ENCODE peak calls at places on chromosomes 2 and 18, in six cellular contexts. One of them, this sample, is unnamed.
A peak's percentile ranks its signal among the peaks of the same experiment; 100 is the strongest.

GRCh38 chr2:100029460-100029859 is 112.9 kb downstream of the AFF3 start:
- DNase-seq in stimulated activated effector memory CD8-positive, alpha-beta T cell treated with anti-CD3 and anti-CD28 coated beads, Interleukin-12 subunit alpha, Interleukin-12 subunit beta, amount 100 ng/mL, for 72 hours: no peak
- DNase-seq in activated naive CD4-positive, alpha-beta T cell treated with anti-CD3 and anti-CD28 coated beads, Interleukin-2, amount 50 U/mL, for 16 hours: no peak
- DNase-seq in Peyer's patch: no peak
- DNase-seq in activated CD8-positive, alpha-beta memory T cell treated with anti-CD3 and anti-CD28 coated beads, Interleukin-2, amount 50 U/mL, for 48 hours: no peak
- DNase-seq in ACHN: no peak
- DNase-seq in this sample: no peak

GRCh38 chr2:8527031-8527430 is 154.8 kb upstream of the ID2 start:
- DNase-seq in stimulated activated effector memory CD8-positive, alpha-beta T cell treated with anti-CD3 and anti-CD28 coated beads, Interleukin-12 subunit alpha, Interleukin-12 subunit beta, amount 100 ng/mL, for 72 hours: no peak
- DNase-seq in ACHN: no peak
- DNase-seq in activated naive CD4-positive, alpha-beta T cell treated with anti-CD3 and anti-CD28 coated beads, Interleukin-2, amount 50 U/mL, for 16 hours: no peak
- DNase-seq in Peyer's patch: no peak
- DNase-seq in activated CD8-positive, alpha-beta memory T cell treated with anti-CD3 and anti-CD28 coated beads, Interleukin-2, amount 50 U/mL, for 48 hours: no peak
- DNase-seq in this sample: no peak

GRCh38 chr18:47260138-47260923 is 8.9 kb upstream of the SKOR2 start:
- DNase-seq in activated CD8-positive, alpha-beta memory T cell treated with anti-CD3 and anti-CD28 coated beads, Interleukin-2, amount 50 U/mL, for 48 hours: peak; percentile 63
- DNase-seq in activated naive CD4-positive, alpha-beta T cell treated with anti-CD3 and anti-CD28 coated beads, Interleukin-2, amount 50 U/mL, for 16 hours: no peak
- DNase-seq in stimulated activated effector memory CD8-positive, alpha-beta T cell treated with anti-CD3 and anti-CD28 coated beads, Interleukin-12 subunit alpha, Interleukin-12 subunit beta, amount 100 ng/mL, for 72 hours: no peak
- DNase-seq in Peyer's patch: no peak
- DNase-seq in ACHN: peak; percentile 58
- DNase-seq in this sample: no peak

GRCh38 chr2:5782103-5782502 is 89.9 kb downstream of the SOX11 start:
- DNase-seq in ACHN: no peak
- DNase-seq in Peyer's patch: no peak
- DNase-seq in activated naive CD4-positive, alpha-beta T cell treated with anti-CD3 and anti-CD28 coated beads, Interleukin-2, amount 50 U/mL, for 16 hours: no peak
- DNase-seq in stimulated activated effector memory CD8-positive, alpha-beta T cell treated with anti-CD3 and anti-CD28 coated beads, Interleukin-12 subunit alpha, Interleukin-12 subunit beta, amount 100 ng/mL, for 72 hours: no peak
- DNase-seq in activated CD8-positive, alpha-beta memory T cell treated with anti-CD3 and anti-CD28 coated beads, Interleukin-2, amount 50 U/mL, for 48 hours: no peak
- DNase-seq in this sample: no peak

GRCh38 chr2:218536804-218537494 is 31.2 kb downstream of the USP37 start:
- DNase-seq in activated CD8-positive, alpha-beta memory T cell treated with anti-CD3 and anti-CD28 coated beads, Interleukin-2, amount 50 U/mL, for 48 hours: no peak
- DNase-seq in activated naive CD4-positive, alpha-beta T cell treated with anti-CD3 and anti-CD28 coated beads, Interleukin-2, amount 50 U/mL, for 16 hours: no peak
- DNase-seq in ACHN: no peak
- DNase-seq in Peyer's patch: no peak
- DNase-seq in stimulated activated effector memory CD8-positive, alpha-beta T cell treated with anti-CD3 and anti-CD28 coated beads, Interleukin-12 subunit alpha, Interleukin-12 subunit beta, amount 100 ng/mL, for 72 hours: no peak
- DNase-seq in this sample: no peak

GRCh38 chr2:207285451-207285771 is 119.7 kb upstream of the KLF7 start:
- DNase-seq in stimulated activated effector memory CD8-positive, alpha-beta T cell treated with anti-CD3 and anti-CD28 coated beads, Interleukin-12 subunit alpha, Interleukin-12 subunit beta, amount 100 ng/mL, for 72 hours: no peak
- DNase-seq in ACHN: no peak
- DNase-seq in activated CD8-positive, alpha-beta memory T cell treated with anti-CD3 and anti-CD28 coated beads, Interleukin-2, amount 50 U/mL, for 48 hours: no peak
- DNase-seq in activated naive CD4-positive, alpha-beta T cell treated with anti-CD3 and anti-CD28 coated beads, Interleukin-2, amount 50 U/mL, for 16 hours: no peak
- DNase-seq in Peyer's patch: no peak
- DNase-seq in this sample: no peak

GRCh38 chr2:186607660-186608324 is 17.9 kb downstream of the ITGAV start:
- DNase-seq in ACHN: no peak
- DNase-seq in Peyer's patch: no peak
- DNase-seq in activated naive CD4-positive, alpha-beta T cell treated with anti-CD3 and anti-CD28 coated beads, Interleukin-2, amount 50 U/mL, for 16 hours: no peak
- DNase-seq in activated CD8-positive, alpha-beta memory T cell treated with anti-CD3 and anti-CD28 coated beads, Interleukin-2, amount 50 U/mL, for 48 hours: no peak
- DNase-seq in stimulated activated effector memory CD8-positive, alpha-beta T cell treated with anti-CD3 and anti-CD28 coated beads, Interleukin-12 subunit alpha, Interleukin-12 subunit beta, amount 100 ng/mL, for 72 hours: no peak
- DNase-seq in this sample: no peak

GRCh38 chr2:17788773-17789172 is 27.5 kb upstream of the MSGN1 start:
- DNase-seq in ACHN: no peak
- DNase-seq in activated naive CD4-positive, alpha-beta T cell treated with anti-CD3 and anti-CD28 coated beads, Interleukin-2, amount 50 U/mL, for 16 hours: no peak
- DNase-seq in stimulated activated effector memory CD8-positive, alpha-beta T cell treated with anti-CD3 and anti-CD28 coated beads, Interleukin-12 subunit alpha, Interleukin-12 subunit beta, amount 100 ng/mL, for 72 hours: no peak
- DNase-seq in Peyer's patch: no peak
- DNase-seq in activated CD8-positive, alpha-beta memory T cell treated with anti-CD3 and anti-CD28 coated beads, Interleukin-2, amount 50 U/mL, for 48 hours: no peak
- DNase-seq in this sample: no peak

GRCh38 chr2:15801439-15801838 is 138.9 kb upstream of the MYCN start:
- DNase-seq in Peyer's patch: no peak
- DNase-seq in ACHN: no peak
- DNase-seq in activated CD8-positive, alpha-beta memory T cell treated with anti-CD3 and anti-CD28 coated beads, Interleukin-2, amount 50 U/mL, for 48 hours: no peak
- DNase-seq in stimulated activated effector memory CD8-positive, alpha-beta T cell treated with anti-CD3 and anti-CD28 coated beads, Interleukin-12 subunit alpha, Interleukin-12 subunit beta, amount 100 ng/mL, for 72 hours: no peak
- DNase-seq in activated naive CD4-positive, alpha-beta T cell treated with anti-CD3 and anti-CD28 coated beads, Interleukin-2, amount 50 U/mL, for 16 hours: no peak
- DNase-seq in this sample: no peak

GRCh38 chr2:46555011-46555410 is 75.6 kb downstream of the TMEM247 start:
- DNase-seq in stimulated activated effector memory CD8-positive, alpha-beta T cell treated with anti-CD3 and anti-CD28 coated beads, Interleukin-12 subunit alpha, Interleukin-12 subunit beta, amount 100 ng/mL, for 72 hours: no peak
- DNase-seq in activated naive CD4-positive, alpha-beta T cell treated with anti-CD3 and anti-CD28 coated beads, Interleukin-2, amount 50 U/mL, for 16 hours: peak; percentile 33
- DNase-seq in activated CD8-positive, alpha-beta memory T cell treated with anti-CD3 and anti-CD28 coated beads, Interleukin-2, amount 50 U/mL, for 48 hours: no peak
- DNase-seq in Peyer's patch: no peak
- DNase-seq in ACHN: peak; percentile 25
- DNase-seq in this sample: no peak

GRCh38 chr2:85712849-85713612 is 18.9 kb downstream of the GNLY start:
- DNase-seq in activated CD8-positive, alpha-beta memory T cell treated with anti-CD3 and anti-CD28 coated beads, Interleukin-2, amount 50 U/mL, for 48 hours: peak; percentile 35
- DNase-seq in ACHN: no peak
- DNase-seq in Peyer's patch: no peak
- DNase-seq in activated naive CD4-positive, alpha-beta T cell treated with anti-CD3 and anti-CD28 coated beads, Interleukin-2, amount 50 U/mL, for 16 hours: no peak
- DNase-seq in stimulated activated effector memory CD8-positive, alpha-beta T cell treated with anti-CD3 and anti-CD28 coated beads, Interleukin-12 subunit alpha, Interleukin-12 subunit beta, amount 100 ng/mL, for 72 hours: no peak
- DNase-seq in this sample: no peak

GRCh38 chr2:207867075-207867474 is 97.4 kb upstream of the FZD5 start:
- DNase-seq in activated CD8-positive, alpha-beta memory T cell treated with anti-CD3 and anti-CD28 coated beads, Interleukin-2, amount 50 U/mL, for 48 hours: no peak
- DNase-seq in stimulated activated effector memory CD8-positive, alpha-beta T cell treated with anti-CD3 and anti-CD28 coated beads, Interleukin-12 subunit alpha, Interleukin-12 subunit beta, amount 100 ng/mL, for 72 hours: no peak
- DNase-seq in ACHN: no peak
- DNase-seq in activated naive CD4-positive, alpha-beta T cell treated with anti-CD3 and anti-CD28 coated beads, Interleukin-2, amount 50 U/mL, for 16 hours: no peak
- DNase-seq in Peyer's patch: no peak
- DNase-seq in this sample: no peak

GRCh38 chr2:4693266-4693665 is 989.9 kb downstream of the DCDC2C start:
- DNase-seq in stimulated activated effector memory CD8-positive, alpha-beta T cell treated with anti-CD3 and anti-CD28 coated beads, Interleukin-12 subunit alpha, Interleukin-12 subunit beta, amount 100 ng/mL, for 72 hours: no peak
- DNase-seq in activated CD8-positive, alpha-beta memory T cell treated with anti-CD3 and anti-CD28 coated beads, Interleukin-2, amount 50 U/mL, for 48 hours: no peak
- DNase-seq in Peyer's patch: no peak
- DNase-seq in ACHN: no peak
- DNase-seq in activated naive CD4-positive, alpha-beta T cell treated with anti-CD3 and anti-CD28 coated beads, Interleukin-2, amount 50 U/mL, for 16 hours: no peak
- DNase-seq in this sample: no peak

GRCh38 chr18:56431551-56431950 is 206.8 kb downstream of the TXNL1 start:
- DNase-seq in activated naive CD4-positive, alpha-beta T cell treated with anti-CD3 and anti-CD28 coated beads, Interleukin-2, amount 50 U/mL, for 16 hours: no peak
- DNase-seq in ACHN: no peak
- DNase-seq in activated CD8-positive, alpha-beta memory T cell treated with anti-CD3 and anti-CD28 coated beads, Interleukin-2, amount 50 U/mL, for 48 hours: no peak
- DNase-seq in Peyer's patch: no peak
- DNase-seq in stimulated activated effector memory CD8-positive, alpha-beta T cell treated with anti-CD3 and anti-CD28 coated beads, Interleukin-12 subunit alpha, Interleukin-12 subunit beta, amount 100 ng/mL, for 72 hours: no peak
- DNase-seq in this sample: no peak

GRCh38 chr2:132772344-132772743 is 102.3 kb upstream of the LYPD1 start:
- DNase-seq in ACHN: no peak
- DNase-seq in activated naive CD4-positive, alpha-beta T cell treated with anti-CD3 and anti-CD28 coated beads, Interleukin-2, amount 50 U/mL, for 16 hours: no peak
- DNase-seq in Peyer's patch: no peak
- DNase-seq in stimulated activated effector memory CD8-positive, alpha-beta T cell treated with anti-CD3 and anti-CD28 coated beads, Interleukin-12 subunit alpha, Interleukin-12 subunit beta, amount 100 ng/mL, for 72 hours: no peak
- DNase-seq in activated CD8-positive, alpha-beta memory T cell treated with anti-CD3 and anti-CD28 coated beads, Interleukin-2, amount 50 U/mL, for 48 hours: no peak
- DNase-seq in this sample: no peak

GRCh38 chr2:120559401-120559800 is 176.3 kb upstream of the GLI2 start:
- DNase-seq in activated CD8-positive, alpha-beta memory T cell treated with anti-CD3 and anti-CD28 coated beads, Interleukin-2, amount 50 U/mL, for 48 hours: no peak
- DNase-seq in Peyer's patch: no peak
- DNase-seq in ACHN: no peak
- DNase-seq in activated naive CD4-positive, alpha-beta T cell treated with anti-CD3 and anti-CD28 coated beads, Interleukin-2, amount 50 U/mL, for 16 hours: no peak
- DNase-seq in stimulated activated effector memory CD8-positive, alpha-beta T cell treated with anti-CD3 and anti-CD28 coated beads, Interleukin-12 subunit alpha, Interleukin-12 subunit beta, amount 100 ng/mL, for 72 hours: no peak
- DNase-seq in this sample: no peak

GRCh38 chr2:150759531-150759930 is 272.1 kb upstream of the RND3 start:
- DNase-seq in ACHN: no peak
- DNase-seq in Peyer's patch: no peak
- DNase-seq in stimulated activated effector memory CD8-positive, alpha-beta T cell treated with anti-CD3 and anti-CD28 coated beads, Interleukin-12 subunit alpha, Interleukin-12 subunit beta, amount 100 ng/mL, for 72 hours: no peak
- DNase-seq in activated naive CD4-positive, alpha-beta T cell treated with anti-CD3 and anti-CD28 coated beads, Interleukin-2, amount 50 U/mL, for 16 hours: no peak
- DNase-seq in activated CD8-positive, alpha-beta memory T cell treated with anti-CD3 and anti-CD28 coated beads, Interleukin-2, amount 50 U/mL, for 48 hours: no peak
- DNase-seq in this sample: no peak

GRCh38 chr2:209790066-209790728 is 18.6 kb downstream of the UNC80 start:
- DNase-seq in ACHN: no peak
- DNase-seq in activated naive CD4-positive, alpha-beta T cell treated with anti-CD3 and anti-CD28 coated beads, Interleukin-2, amount 50 U/mL, for 16 hours: no peak
- DNase-seq in activated CD8-positive, alpha-beta memory T cell treated with anti-CD3 and anti-CD28 coated beads, Interleukin-2, amount 50 U/mL, for 48 hours: no peak
- DNase-seq in Peyer's patch: no peak
- DNase-seq in stimulated activated effector memory CD8-positive, alpha-beta T cell treated with anti-CD3 and anti-CD28 coated beads, Interleukin-12 subunit alpha, Interleukin-12 subunit beta, amount 100 ng/mL, for 72 hours: no peak
- DNase-seq in this sample: no peak

GRCh38 chr2:203097735-203098134 is 83.1 kb downstream of the NBEAL1 start:
- DNase-seq in ACHN: peak; percentile 44
- DNase-seq in activated naive CD4-positive, alpha-beta T cell treated with anti-CD3 and anti-CD28 coated beads, Interleukin-2, amount 50 U/mL, for 16 hours: no peak
- DNase-seq in Peyer's patch: no peak
- DNase-seq in activated CD8-positive, alpha-beta memory T cell treated with anti-CD3 and anti-CD28 coated beads, Interleukin-2, amount 50 U/mL, for 48 hours: no peak
- DNase-seq in stimulated activated effector memory CD8-positive, alpha-beta T cell treated with anti-CD3 and anti-CD28 coated beads, Interleukin-12 subunit alpha, Interleukin-12 subunit beta, amount 100 ng/mL, for 72 hours: no peak
- DNase-seq in this sample: no peak

GRCh38 chr2:111919794-111920608 is 21.6 kb downstream of the MERTK start:
- DNase-seq in activated CD8-positive, alpha-beta memory T cell treated with anti-CD3 and anti-CD28 coated beads, Interleukin-2, amount 50 U/mL, for 48 hours: no peak
- DNase-seq in stimulated activated effector memory CD8-positive, alpha-beta T cell treated with anti-CD3 and anti-CD28 coated beads, Interleukin-12 subunit alpha, Interleukin-12 subunit beta, amount 100 ng/mL, for 72 hours: no peak
- DNase-seq in ACHN: peak; percentile 59
- DNase-seq in activated naive CD4-positive, alpha-beta T cell treated with anti-CD3 and anti-CD28 coated beads, Interleukin-2, amount 50 U/mL, for 16 hours: no peak
- DNase-seq in Peyer's patch: peak; percentile 90
- DNase-seq in this sample: no peak

GRCh38 chr2:229852565-229852964 is 69.2 kb downstream of the TRIP12 start:
- DNase-seq in activated naive CD4-positive, alpha-beta T cell treated with anti-CD3 and anti-CD28 coated beads, Interleukin-2, amount 50 U/mL, for 16 hours: peak; percentile 34
- DNase-seq in ACHN: no peak
- DNase-seq in Peyer's patch: peak; percentile 69
- DNase-seq in activated CD8-positive, alpha-beta memory T cell treated with anti-CD3 and anti-CD28 coated beads, Interleukin-2, amount 50 U/mL, for 48 hours: no peak
- DNase-seq in stimulated activated effector memory CD8-positive, alpha-beta T cell treated with anti-CD3 and anti-CD28 coated beads, Interleukin-12 subunit alpha, Interleukin-12 subunit beta, amount 100 ng/mL, for 72 hours: no peak
- DNase-seq in this sample: no peak

GRCh38 chr2:98087447-98088065 is 589 bp downstream of the VWA3B start:
- DNase-seq in activated CD8-positive, alpha-beta memory T cell treated with anti-CD3 and anti-CD28 coated beads, Interleukin-2, amount 50 U/mL, for 48 hours: no peak
- DNase-seq in stimulated activated effector memory CD8-positive, alpha-beta T cell treated with anti-CD3 and anti-CD28 coated beads, Interleukin-12 subunit alpha, Interleukin-12 subunit beta, amount 100 ng/mL, for 72 hours: no peak
- DNase-seq in activated naive CD4-positive, alpha-beta T cell treated with anti-CD3 and anti-CD28 coated beads, Interleukin-2, amount 50 U/mL, for 16 hours: no peak
- DNase-seq in ACHN: no peak
- DNase-seq in Peyer's patch: no peak
- DNase-seq in this sample: no peak

GRCh38 chr2:86753606-86754005 is 33.5 kb downstream of the RMND5A start:
- DNase-seq in Peyer's patch: no peak
- DNase-seq in activated CD8-positive, alpha-beta memory T cell treated with anti-CD3 and anti-CD28 coated beads, Interleukin-2, amount 50 U/mL, for 48 hours: no peak
- DNase-seq in ACHN: no peak
- DNase-seq in activated naive CD4-positive, alpha-beta T cell treated with anti-CD3 and anti-CD28 coated beads, Interleukin-2, amount 50 U/mL, for 16 hours: no peak
- DNase-seq in stimulated activated effector memory CD8-positive, alpha-beta T cell treated with anti-CD3 and anti-CD28 coated beads, Interleukin-12 subunit alpha, Interleukin-12 subunit beta, amount 100 ng/mL, for 72 hours: no peak
- DNase-seq in this sample: no peak

GRCh38 chr2:176188218-176188968 is at the start of gene HOXD1:
- DNase-seq in stimulated activated effector memory CD8-positive, alpha-beta T cell treated with anti-CD3 and anti-CD28 coated beads, Interleukin-12 subunit alpha, Interleukin-12 subunit beta, amount 100 ng/mL, for 72 hours: no peak
- DNase-seq in activated naive CD4-positive, alpha-beta T cell treated with anti-CD3 and anti-CD28 coated beads, Interleukin-2, amount 50 U/mL, for 16 hours: no peak
- DNase-seq in ACHN: peak; percentile 60
- DNase-seq in Peyer's patch: peak; percentile 82
- DNase-seq in activated CD8-positive, alpha-beta memory T cell treated with anti-CD3 and anti-CD28 coated beads, Interleukin-2, amount 50 U/mL, for 48 hours: no peak
- DNase-seq in this sample: no peak

GRCh38 chr2:7725132-7725849 is 808.1 kb downstream of the RNF144A start:
- DNase-seq in Peyer's patch: peak; percentile 53
- DNase-seq in stimulated activated effector memory CD8-positive, alpha-beta T cell treated with anti-CD3 and anti-CD28 coated beads, Interleukin-12 subunit alpha, Interleukin-12 subunit beta, amount 100 ng/mL, for 72 hours: no peak
- DNase-seq in ACHN: no peak
- DNase-seq in activated CD8-positive, alpha-beta memory T cell treated with anti-CD3 and anti-CD28 coated beads, Interleukin-2, amount 50 U/mL, for 48 hours: no peak
- DNase-seq in activated naive CD4-positive, alpha-beta T cell treated with anti-CD3 and anti-CD28 coated beads, Interleukin-2, amount 50 U/mL, for 16 hours: no peak
- DNase-seq in this sample: no peak

GRCh38 chr2:172722481-172722880 is 13.2 kb upstream of the RAPGEF4 start:
- DNase-seq in stimulated activated effector memory CD8-positive, alpha-beta T cell treated with anti-CD3 and anti-CD28 coated beads, Interleukin-12 subunit alpha, Interleukin-12 subunit beta, amount 100 ng/mL, for 72 hours: no peak
- DNase-seq in Peyer's patch: no peak
- DNase-seq in activated CD8-positive, alpha-beta memory T cell treated with anti-CD3 and anti-CD28 coated beads, Interleukin-2, amount 50 U/mL, for 48 hours: no peak
- DNase-seq in activated naive CD4-positive, alpha-beta T cell treated with anti-CD3 and anti-CD28 coated beads, Interleukin-2, amount 50 U/mL, for 16 hours: no peak
- DNase-seq in ACHN: no peak
- DNase-seq in this sample: no peak

GRCh38 chr2:96636772-96637171 is 1.3 kb downstream of the KANSL3 start:
- DNase-seq in Peyer's patch: no peak
- DNase-seq in activated naive CD4-positive, alpha-beta T cell treated with anti-CD3 and anti-CD28 coated beads, Interleukin-2, amount 50 U/mL, for 16 hours: no peak
- DNase-seq in activated CD8-positive, alpha-beta memory T cell treated with anti-CD3 and anti-CD28 coated beads, Interleukin-2, amount 50 U/mL, for 48 hours: no peak
- DNase-seq in ACHN: peak; percentile 30
- DNase-seq in stimulated activated effector memory CD8-positive, alpha-beta T cell treated with anti-CD3 and anti-CD28 coated beads, Interleukin-12 subunit alpha, Interleukin-12 subunit beta, amount 100 ng/mL, for 72 hours: no peak
- DNase-seq in this sample: no peak

GRCh38 chr2:237726401-237726830 is 72.2 kb upstream of the RBM44 start:
- DNase-seq in stimulated activated effector memory CD8-positive, alpha-beta T cell treated with anti-CD3 and anti-CD28 coated beads, Interleukin-12 subunit alpha, Interleukin-12 subunit beta, amount 100 ng/mL, for 72 hours: no peak
- DNase-seq in ACHN: no peak
- DNase-seq in activated CD8-positive, alpha-beta memory T cell treated with anti-CD3 and anti-CD28 coated beads, Interleukin-2, amount 50 U/mL, for 48 hours: no peak
- DNase-seq in activated naive CD4-positive, alpha-beta T cell treated with anti-CD3 and anti-CD28 coated beads, Interleukin-2, amount 50 U/mL, for 16 hours: no peak
- DNase-seq in Peyer's patch: peak; percentile 60
- DNase-seq in this sample: no peak

GRCh38 chr18:26549103-26549485 is 741 bp upstream of the KCTD1 start:
- DNase-seq in activated naive CD4-positive, alpha-beta T cell treated with anti-CD3 and anti-CD28 coated beads, Interleukin-2, amount 50 U/mL, for 16 hours: peak; percentile 12
- DNase-seq in Peyer's patch: no peak
- DNase-seq in stimulated activated effector memory CD8-positive, alpha-beta T cell treated with anti-CD3 and anti-CD28 coated beads, Interleukin-12 subunit alpha, Interleukin-12 subunit beta, amount 100 ng/mL, for 72 hours: no peak
- DNase-seq in activated CD8-positive, alpha-beta memory T cell treated with anti-CD3 and anti-CD28 coated beads, Interleukin-2, amount 50 U/mL, for 48 hours: peak; percentile 64
- DNase-seq in ACHN: peak; percentile 43
- DNase-seq in this sample: no peak

GRCh38 chr2:205902899-205903236 is 183.1 kb downstream of the INO80D start:
- DNase-seq in Peyer's patch: no peak
- DNase-seq in ACHN: no peak
- DNase-seq in activated CD8-positive, alpha-beta memory T cell treated with anti-CD3 and anti-CD28 coated beads, Interleukin-2, amount 50 U/mL, for 48 hours: no peak
- DNase-seq in activated naive CD4-positive, alpha-beta T cell treated with anti-CD3 and anti-CD28 coated beads, Interleukin-2, amount 50 U/mL, for 16 hours: no peak
- DNase-seq in stimulated activated effector memory CD8-positive, alpha-beta T cell treated with anti-CD3 and anti-CD28 coated beads, Interleukin-12 subunit alpha, Interleukin-12 subunit beta, amount 100 ng/mL, for 72 hours: no peak
- DNase-seq in this sample: no peak

GRCh38 chr2:99512081-99512480 is 22.3 kb upstream of the REV1 start:
- DNase-seq in activated naive CD4-positive, alpha-beta T cell treated with anti-CD3 and anti-CD28 coated beads, Interleukin-2, amount 50 U/mL, for 16 hours: no peak
- DNase-seq in ACHN: no peak
- DNase-seq in Peyer's patch: no peak
- DNase-seq in stimulated activated effector memory CD8-positive, alpha-beta T cell treated with anti-CD3 and anti-CD28 coated beads, Interleukin-12 subunit alpha, Interleukin-12 subunit beta, amount 100 ng/mL, for 72 hours: no peak
- DNase-seq in activated CD8-positive, alpha-beta memory T cell treated with anti-CD3 and anti-CD28 coated beads, Interleukin-2, amount 50 U/mL, for 48 hours: no peak
- DNase-seq in this sample: no peak

GRCh38 chr2:64862623-64863022 is 126.6 kb upstream of the SLC1A4 start:
- DNase-seq in activated CD8-positive, alpha-beta memory T cell treated with anti-CD3 and anti-CD28 coated beads, Interleukin-2, amount 50 U/mL, for 48 hours: no peak
- DNase-seq in Peyer's patch: no peak
- DNase-seq in ACHN: no peak
- DNase-seq in activated naive CD4-positive, alpha-beta T cell treated with anti-CD3 and anti-CD28 coated beads, Interleukin-2, amount 50 U/mL, for 16 hours: no peak
- DNase-seq in stimulated activated effector memory CD8-positive, alpha-beta T cell treated with anti-CD3 and anti-CD28 coated beads, Interleukin-12 subunit alpha, Interleukin-12 subunit beta, amount 100 ng/mL, for 72 hours: no peak
- DNase-seq in this sample: no peak

GRCh38 chr18:55018602-55019001 is 59.3 kb upstream of the CCDC68 start:
- DNase-seq in stimulated activated effector memory CD8-positive, alpha-beta T cell treated with anti-CD3 and anti-CD28 coated beads, Interleukin-12 subunit alpha, Interleukin-12 subunit beta, amount 100 ng/mL, for 72 hours: no peak
- DNase-seq in activated CD8-positive, alpha-beta memory T cell treated with anti-CD3 and anti-CD28 coated beads, Interleukin-2, amount 50 U/mL, for 48 hours: no peak
- DNase-seq in activated naive CD4-positive, alpha-beta T cell treated with anti-CD3 and anti-CD28 coated beads, Interleukin-2, amount 50 U/mL, for 16 hours: no peak
- DNase-seq in ACHN: peak; percentile 85
- DNase-seq in Peyer's patch: no peak
- DNase-seq in this sample: no peak

GRCh38 chr18:11955299-11956029 is 25.8 kb upstream of the IMPA2 start:
- DNase-seq in ACHN: no peak
- DNase-seq in stimulated activated effector memory CD8-positive, alpha-beta T cell treated with anti-CD3 and anti-CD28 coated beads, Interleukin-12 subunit alpha, Interleukin-12 subunit beta, amount 100 ng/mL, for 72 hours: no peak
- DNase-seq in activated naive CD4-positive, alpha-beta T cell treated with anti-CD3 and anti-CD28 coated beads, Interleukin-2, amount 50 U/mL, for 16 hours: no peak
- DNase-seq in Peyer's patch: no peak
- DNase-seq in activated CD8-positive, alpha-beta memory T cell treated with anti-CD3 and anti-CD28 coated beads, Interleukin-2, amount 50 U/mL, for 48 hours: no peak
- DNase-seq in this sample: no peak